ENCODE peak calls at places on chromosome 1, in six cellular contexts. B is H54; G is activated naive CD8-positive, alpha-beta T cell treated with anti-CD3 and anti-CD28 coated beads for 36 hours; K is brain pericyte; D is cardiac muscle cell; Z is AG10803. N is an unnamed sample.

GRCh38 chr1:66399888-66400529 is 133.9 kb upstream of the SGIP1 start:
- DNase-seq in B (no peak), G (no peak), K (no peak), D (no peak), Z (peak; percentile 26), N (peak; percentile 21)

GRCh38 chr1:228402638-228403025 is 4.0 kb downstream of the TRIM11 start:
- DNase-seq in B (no peak), G (no peak), K (no peak), D (no peak), Z (no peak), N (no peak)

GRCh38 chr1:64572222-64572900 is 102.4 kb downstream of the CACHD1 start:
- DNase-seq in B (no peak), G (no peak), K (no peak), D (peak; percentile 93), Z (no peak), N (no peak)

GRCh38 chr1:224989615-224990014 is 60.1 kb downstream of the DNAH14 start:
- DNase-seq in B (no peak), G (no peak), K (no peak), D (no peak), Z (no peak), N (no peak)

GRCh38 chr1:164557270-164557669 is 1.7 kb upstream of the PBX1 start:
- DNase-seq in B (no peak), G (no peak), K (no peak), D (no peak), Z (no peak), N (no peak)

GRCh38 chr1:11944358-11944981 is 10.0 kb downstream of the PLOD1 start:
- DNase-seq in B (no peak), G (no peak), K (no peak), D (peak; percentile 88), Z (no peak), N (peak; percentile 7)

GRCh38 chr1:13662498-13662897 is 37.5 kb upstream of the PRDM2 start:
- DNase-seq in B (no peak), G (no peak), K (no peak), D (no peak), Z (peak; percentile 93), N (peak; percentile 49)

GRCh38 chr1:3194760-3195479 is 125.9 kb downstream of the PRDM16 start:
- DNase-seq in B (no peak), G (no peak), K (no peak), D (no peak), Z (no peak), N (no peak)

GRCh38 chr1:154263465-154264332 is 8.7 kb upstream of the HAX1 start:
- DNase-seq in B (no peak), G (no peak), K (no peak), D (no peak), Z (no peak), N (peak; percentile 66)